ENCODE peak calls at places on chromosomes 5 and 9, in five cellular contexts. One of them, this sample, is unnamed. For H3K4me1, the result is how much of the 10 kb centered on the place peaks cover.

GRCh38 chr5:147628054-147628895 is 118.4 kb upstream of the DPYSL3 start:
- DNase-seq in lower lobe of right lung: no peak
- DNase-seq in body of pancreas: peak
- DNase-seq in upper lobe of right lung: no peak
- DNase-seq in tibial nerve: peak
- DNase-seq in this sample: peak

GRCh38 chr5:140642718-140643117 is 3.5 kb downstream of the TMCO6 start:
- DNase-seq in lower lobe of right lung: no peak
- DNase-seq in body of pancreas: no peak
- DNase-seq in upper lobe of right lung: no peak
- DNase-seq in tibial nerve: no peak
- DNase-seq in this sample: no peak

GRCh38 chr5:7000316-7000715 is 287.1 kb downstream of the TENT4A start:
- DNase-seq in lower lobe of right lung: no peak
- DNase-seq in body of pancreas: no peak
- DNase-seq in upper lobe of right lung: no peak
- DNase-seq in tibial nerve: no peak
- DNase-seq in this sample: no peak

GRCh38 chr5:162939962-162940361 is 497.4 kb upstream of the CCNG1 start:
- DNase-seq in lower lobe of right lung: no peak
- DNase-seq in body of pancreas: no peak
- DNase-seq in upper lobe of right lung: no peak
- DNase-seq in tibial nerve: no peak
- DNase-seq in this sample: no peak

GRCh38 chr5:73966411-73966810 is 340.4 kb downstream of the ARHGEF28 start:
- DNase-seq in lower lobe of right lung: no peak
- DNase-seq in body of pancreas: no peak
- DNase-seq in upper lobe of right lung: no peak
- DNase-seq in tibial nerve: no peak
- DNase-seq in this sample: no peak

GRCh38 chr9:112874006-112874405 is 16.7 kb downstream of the SLC46A2 start:
- DNase-seq in lower lobe of right lung: no peak
- DNase-seq in body of pancreas: no peak
- DNase-seq in upper lobe of right lung: no peak
- DNase-seq in tibial nerve: no peak
- DNase-seq in this sample: no peak

GRCh38 chr9:37293664-37294524 is 128.6 kb upstream of the GRHPR start:
- DNase-seq in lower lobe of right lung: no peak
- DNase-seq in body of pancreas: no peak
- DNase-seq in upper lobe of right lung: no peak
- DNase-seq in tibial nerve: no peak
- DNase-seq in this sample: no peak

GRCh38 chr9:86352440-86353106 is 1.6 kb downstream of the TUT7 start:
- DNase-seq in lower lobe of right lung: no peak
- DNase-seq in body of pancreas: no peak
- DNase-seq in upper lobe of right lung: no peak
- DNase-seq in tibial nerve: no peak
- DNase-seq in this sample: no peak

GRCh38 chr5:10452768-10453331 is 11.2 kb downstream of the ROPN1L start:
- DNase-seq in lower lobe of right lung: no peak
- DNase-seq in body of pancreas: no peak
- DNase-seq in upper lobe of right lung: no peak
- DNase-seq in tibial nerve: no peak
- DNase-seq in this sample: peak

GRCh38 chr9:16316406-16316805 is 554.1 kb downstream of the BNC2 start:
- DNase-seq in lower lobe of right lung: no peak
- DNase-seq in body of pancreas: no peak
- DNase-seq in upper lobe of right lung: no peak
- DNase-seq in tibial nerve: no peak
- DNase-seq in this sample: no peak

GRCh38 chr5:73928486-73928885 is 302.5 kb downstream of the ARHGEF28 start:
- DNase-seq in lower lobe of right lung: no peak
- DNase-seq in body of pancreas: no peak
- DNase-seq in upper lobe of right lung: no peak
- DNase-seq in tibial nerve: no peak
- DNase-seq in this sample: no peak

GRCh38 chr5:41507501-41507900 is 2.9 kb downstream of the PLCXD3 start:
- DNase-seq in lower lobe of right lung: no peak
- DNase-seq in body of pancreas: no peak
- DNase-seq in upper lobe of right lung: no peak
- DNase-seq in tibial nerve: no peak
- DNase-seq in this sample: no peak

GRCh38 chr5:136211282-136211681 is 18.3 kb upstream of the SMIM32 start:
- DNase-seq in lower lobe of right lung: no peak
- DNase-seq in body of pancreas: no peak
- DNase-seq in upper lobe of right lung: no peak
- DNase-seq in tibial nerve: no peak
- DNase-seq in this sample: no peak

GRCh38 chr9:70160672-70161413 is 97.9 kb upstream of the SMC5 start:
- DNase-seq in lower lobe of right lung: no peak
- DNase-seq in body of pancreas: no peak
- DNase-seq in upper lobe of right lung: no peak
- DNase-seq in tibial nerve: no peak
- DNase-seq in this sample: no peak

GRCh38 chr5:172602712-172603289 is 38.3 kb upstream of the NEURL1B start:
- DNase-seq in lower lobe of right lung: no peak
- DNase-seq in body of pancreas: no peak
- DNase-seq in upper lobe of right lung: no peak
- DNase-seq in tibial nerve: no peak
- DNase-seq in this sample: no peak

GRCh38 chr5:134177197-134178171 is 734 bp upstream of the SKP1 start:
- DNase-seq in lower lobe of right lung: peak
- DNase-seq in body of pancreas: peak
- DNase-seq in upper lobe of right lung: peak
- DNase-seq in tibial nerve: peak
- DNase-seq in this sample: peak

GRCh38 chr9:130949188-130950038 is 10.4 kb upstream of the FIBCD1 start:
- DNase-seq in lower lobe of right lung: no peak
- DNase-seq in body of pancreas: no peak
- DNase-seq in upper lobe of right lung: no peak
- DNase-seq in tibial nerve: no peak
- DNase-seq in this sample: no peak

GRCh38 chr5:180823938-180824629 is 21.5 kb upstream of the MGAT1 start:
- DNase-seq in lower lobe of right lung: no peak
- DNase-seq in body of pancreas: no peak
- DNase-seq in upper lobe of right lung: no peak
- DNase-seq in tibial nerve: no peak
- DNase-seq in this sample: no peak

GRCh38 chr9:127567898-127568617 is 44.0 kb upstream of the STXBP1 start:
- DNase-seq in lower lobe of right lung: no peak
- DNase-seq in body of pancreas: no peak
- DNase-seq in upper lobe of right lung: no peak
- DNase-seq in tibial nerve: no peak
- DNase-seq in this sample: peak

GRCh38 chr9:93081081-93081529 is 14.9 kb upstream of the CARD19 start:
- DNase-seq in lower lobe of right lung: peak
- DNase-seq in body of pancreas: peak
- DNase-seq in upper lobe of right lung: peak
- DNase-seq in tibial nerve: no peak
- DNase-seq in this sample: no peak

GRCh38 chr5:169668732-169669131 is 31.7 kb downstream of the DOCK2 start:
- DNase-seq in lower lobe of right lung: no peak
- DNase-seq in body of pancreas: no peak
- DNase-seq in upper lobe of right lung: no peak
- DNase-seq in tibial nerve: no peak
- DNase-seq in this sample: no peak

GRCh38 chr9:17613723-17614122 is 34.9 kb downstream of the SH3GL2 start:
- DNase-seq in lower lobe of right lung: no peak
- DNase-seq in body of pancreas: no peak
- DNase-seq in upper lobe of right lung: no peak
- DNase-seq in tibial nerve: no peak
- DNase-seq in this sample: no peak

DNA sequence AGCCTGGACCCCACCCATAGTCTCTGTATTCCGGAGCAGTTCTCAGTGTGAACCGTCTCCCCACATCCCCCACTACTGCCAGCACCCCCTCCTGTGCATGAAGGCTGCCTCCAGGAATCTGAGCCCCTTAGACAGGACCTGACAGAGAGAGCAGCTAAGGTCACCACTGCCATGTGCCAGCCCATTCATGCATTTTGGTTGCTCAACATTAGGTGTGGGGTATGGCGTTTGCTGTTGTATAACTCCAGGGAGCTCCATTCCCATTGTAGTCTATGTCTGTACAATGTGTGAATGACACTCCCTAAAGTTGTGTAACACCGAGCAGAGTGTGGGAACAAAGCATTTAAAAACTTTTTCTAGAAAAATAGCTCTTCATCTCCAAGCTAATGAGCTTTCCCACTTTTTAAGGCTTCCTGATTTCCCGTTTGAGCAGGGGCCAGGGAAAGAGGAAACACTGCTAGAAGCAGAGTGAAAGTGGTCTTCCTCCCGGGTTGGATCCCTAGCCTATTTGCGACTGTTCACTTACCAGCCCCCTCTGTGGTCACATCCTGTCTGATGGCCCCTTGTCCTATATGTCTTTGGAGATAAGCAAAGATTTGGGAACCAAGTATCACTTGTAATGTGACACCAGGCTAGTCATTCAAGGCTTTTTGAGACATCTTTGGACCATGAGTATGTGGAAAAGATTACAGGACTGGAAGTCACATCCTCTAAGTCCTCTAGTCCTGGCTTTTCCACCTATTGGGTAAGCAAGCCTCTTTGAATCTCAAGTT is 5.9 kb downstream of the DNAJB5 start:
- DNase-seq in lower lobe of right lung: no peak
- DNase-seq in body of pancreas: no peak
- DNase-seq in upper lobe of right lung: no peak
- DNase-seq in tibial nerve: no peak
- DNase-seq in this sample: no peak
- H3K4me3 ChIP-seq in lower lobe of right lung: no peak
- H3K4me3 ChIP-seq in body of pancreas: no peak
- H3K4me3 ChIP-seq in upper lobe of right lung: no peak
- H3K4me3 ChIP-seq in tibial nerve: no peak
- H3K4me3 ChIP-seq in this sample: no peak

DNA sequence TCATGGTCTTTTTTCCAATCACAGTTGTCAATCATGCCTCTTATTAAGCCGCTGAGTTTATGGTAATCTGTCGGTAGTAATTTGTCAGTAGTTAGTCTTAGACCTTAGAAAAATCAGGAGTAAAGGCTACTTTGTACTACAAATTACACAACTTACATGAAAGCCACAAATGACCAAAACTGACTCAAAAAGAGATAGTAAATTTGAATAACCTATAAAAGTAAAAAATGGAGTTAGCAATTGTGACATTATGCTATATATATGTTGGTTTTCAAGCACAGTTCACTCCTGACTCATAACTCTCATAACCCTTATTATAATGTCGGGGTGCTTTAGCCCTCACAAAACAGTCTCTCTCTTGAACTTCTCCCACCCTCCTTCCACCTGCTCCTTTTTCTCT is 251.8 kb downstream of the ROR2 start:
- DNase-seq in lower lobe of right lung: no peak
- DNase-seq in body of pancreas: no peak
- DNase-seq in upper lobe of right lung: no peak
- DNase-seq in tibial nerve: no peak
- DNase-seq in this sample: no peak
- H3K4me1 ChIP-seq in lower lobe of right lung: under half
- H3K4me1 ChIP-seq in body of pancreas: under half
- H3K4me1 ChIP-seq in upper lobe of right lung: under half
- H3K4me1 ChIP-seq in tibial nerve: under half
- H3K4me1 ChIP-seq in this sample: under half

GRCh38 chr5:141875022-141875740 is 3.0 kb downstream of the PCDH1 start:
- DNase-seq in lower lobe of right lung: no peak
- DNase-seq in body of pancreas: no peak
- DNase-seq in upper lobe of right lung: no peak
- DNase-seq in tibial nerve: no peak
- DNase-seq in this sample: no peak
- H3K4me3 ChIP-seq in lower lobe of right lung: peak
- H3K4me3 ChIP-seq in body of pancreas: no peak
- H3K4me3 ChIP-seq in upper lobe of right lung: peak
- H3K4me3 ChIP-seq in tibial nerve: peak
- H3K4me3 ChIP-seq in this sample: peak

GRCh38 chr5:150521939-150522503 is 14.1 kb downstream of the NDST1 start:
- DNase-seq in lower lobe of right lung: no peak
- DNase-seq in body of pancreas: no peak
- DNase-seq in upper lobe of right lung: no peak
- DNase-seq in tibial nerve: no peak
- DNase-seq in this sample: no peak

GRCh38 chr5:150522504-150523464 is 14.9 kb downstream of the NDST1 start:
- DNase-seq in lower lobe of right lung: peak
- DNase-seq in body of pancreas: no peak
- DNase-seq in upper lobe of right lung: no peak
- DNase-seq in tibial nerve: no peak
- DNase-seq in this sample: peak

GRCh38 chr5:150519978-150520377 is 12.0 kb downstream of the NDST1 start:
- DNase-seq in lower lobe of right lung: no peak
- DNase-seq in body of pancreas: no peak
- DNase-seq in upper lobe of right lung: no peak
- DNase-seq in tibial nerve: no peak
- DNase-seq in this sample: no peak

GRCh38 chr5:150520747-150521521 is 13.0 kb downstream of the NDST1 start:
- DNase-seq in lower lobe of right lung: no peak
- DNase-seq in body of pancreas: no peak
- DNase-seq in upper lobe of right lung: no peak
- DNase-seq in tibial nerve: no peak
- DNase-seq in this sample: no peak

GRCh38 chr5:150521522-150521817 is 13.5 kb downstream of the NDST1 start:
- DNase-seq in lower lobe of right lung: no peak
- DNase-seq in body of pancreas: no peak
- DNase-seq in upper lobe of right lung: no peak
- DNase-seq in tibial nerve: no peak
- DNase-seq in this sample: no peak
- H3K4me1 ChIP-seq in lower lobe of right lung: half or more
- H3K4me1 ChIP-seq in body of pancreas: half or more
- H3K4me1 ChIP-seq in upper lobe of right lung: half or more
- H3K4me1 ChIP-seq in tibial nerve: under half
- H3K4me1 ChIP-seq in this sample: half or more

GRCh38 chr9:35072461-35073275 is at the start of gene VCP:
- DNase-seq in lower lobe of right lung: peak
- DNase-seq in body of pancreas: peak
- DNase-seq in upper lobe of right lung: peak
- DNase-seq in tibial nerve: peak
- DNase-seq in this sample: peak

GRCh38 chr9:35074791-35075190 is 2.4 kb upstream of the VCP start:
- DNase-seq in lower lobe of right lung: no peak
- DNase-seq in body of pancreas: no peak
- DNase-seq in upper lobe of right lung: no peak
- DNase-seq in tibial nerve: no peak
- DNase-seq in this sample: no peak

GRCh38 chr9:35074141-35074540 is 1.7 kb upstream of the VCP start:
- DNase-seq in lower lobe of right lung: no peak
- DNase-seq in body of pancreas: no peak
- DNase-seq in upper lobe of right lung: no peak
- DNase-seq in tibial nerve: no peak
- DNase-seq in this sample: no peak

GRCh38 chr9:35071814-35072460 is 488 bp downstream of the VCP start:
- DNase-seq in lower lobe of right lung: peak
- DNase-seq in body of pancreas: peak
- DNase-seq in upper lobe of right lung: peak
- DNase-seq in tibial nerve: peak
- DNase-seq in this sample: peak

GRCh38 chr9:35073276-35073607 is 817 bp upstream of the VCP start:
- DNase-seq in lower lobe of right lung: no peak
- DNase-seq in body of pancreas: no peak
- DNase-seq in upper lobe of right lung: no peak
- DNase-seq in tibial nerve: no peak
- DNase-seq in this sample: no peak
- H3K4me3 ChIP-seq in lower lobe of right lung: peak
- H3K4me3 ChIP-seq in body of pancreas: no peak
- H3K4me3 ChIP-seq in upper lobe of right lung: peak
- H3K4me3 ChIP-seq in tibial nerve: no peak
- H3K4me3 ChIP-seq in this sample: no peak